ENCODE peak calls at places on chromosomes 11 and 22, in four cellular contexts. S is T-helper 1 cell, A is HEK293T, R is ACHN. W is an unnamed sample.

GRCh38 chr11:23564370-23564769 is 704.1 kb upstream of the CCDC179 start:
- DNase-seq in A (no peak), S (no peak), R (no peak), W (no peak)

GRCh38 chr11:50044647-50045046 is 12.0 kb downstream of the OR4C45 start:
- DNase-seq in A (no peak), S (no peak), R (no peak), W (no peak)

GRCh38 chr11:26254378-26254777 is 77.6 kb upstream of the ANO3 start:
- DNase-seq in R (no peak), A (no peak), S (no peak), W (no peak)

GRCh38 chr22:37260396-37260795 is 16.3 kb upstream of the RAC2 start:
- DNase-seq in R (no peak), S (no peak), A (no peak), W (no peak)

GRCh38 chr11:31641477-31642062 is 132.0 kb downstream of the ELP4 start:
- DNase-seq in S (no peak), R (peak; percentile 61), A (peak; percentile 49), W (peak; percentile 60)

GRCh38 chr11:123184531-123184930 is 10.5 kb downstream of the CLMP start:
- DNase-seq in S (no peak), R (no peak), A (no peak), W (no peak)

GRCh38 chr11:19199766-19200165 is 2.0 kb downstream of the CSRP3 start:
- DNase-seq in A (no peak), S (no peak), R (peak; percentile 1), W (no peak)

GRCh38 chr22:39994566-39995345 is at the start of gene FAM83F:
- DNase-seq in R (no peak), S (no peak), A (no peak), W (peak; percentile 46)

GRCh38 chr11:83472831-83473230 is 186.7 kb upstream of the CCDC90B start:
- DNase-seq in S (no peak), A (no peak), R (no peak), W (no peak)

GRCh38 chr22:40719599-40719998 is 40.3 kb downstream of the MCHR1 start:
- DNase-seq in S (no peak), R (no peak), A (no peak), W (no peak)

GRCh38 chr11:120196857-120197253 is 14.0 kb upstream of the OAF start:
- DNase-seq in S (no peak), R (no peak), A (no peak), W (no peak)

GRCh38 chr11:122637538-122637937 is 18.0 kb upstream of the UBASH3B start:
- DNase-seq in A (no peak), R (no peak), S (no peak), W (no peak)

GRCh38 chr11:66639066-66639813 is 737 bp downstream of the RBM4 start:
- DNase-seq in A (no peak), S (no peak), R (peak; percentile 46), W (peak; percentile 58)

GRCh38 chr22:32830473-32830872 is 29.0 kb downstream of the TIMP3 start:
- DNase-seq in R (no peak), S (no peak), A (no peak), W (no peak)

GRCh38 chr11:92227954-92228935 is 3.6 kb downstream of the FAT3 start:
- DNase-seq in R (no peak), A (no peak), S (no peak), W (no peak)

GRCh38 chr11:80163011-80163410 is 722.2 kb upstream of the TENM4 start:
- DNase-seq in R (peak; percentile 36), A (no peak), S (no peak), W (no peak)

GRCh38 chr11:63837719-63838118 is 1.2 kb upstream of the MARK2 start:
- DNase-seq in S (no peak), A (no peak), R (no peak), W (no peak)

GRCh38 chr11:93718057-93718563 is 23.2 kb downstream of the TAF1D start:
- DNase-seq in A (no peak), R (no peak), S (no peak), W (no peak)

GRCh38 chr22:19448076-19448607 is 631 bp upstream of the C22orf39 start:
- DNase-seq in A (peak; percentile 83), S (no peak), R (peak; percentile 59), W (peak; percentile 26)

GRCh38 chr11:47216141-47216798 is 1.5 kb downstream of the DDB2 start:
- DNase-seq in A (no peak), R (peak; percentile 85), S (no peak), W (peak; percentile 40)

GRCh38 chr22:17243524-17243923 is 24.3 kb upstream of the ADA2 start:
- DNase-seq in R (no peak), S (no peak), A (no peak), W (no peak)

W was measured in testis.